ENCODE peak calls at places on chromosomes 16 and 17, in six cellular contexts. M, I, Z, V, K and P are unnamed samples.

GRCh38 chr16:48860341-48860740 is 250.4 kb upstream of the N4BP1 start:
- DNase-seq in M (no peak), I (no peak), Z (no peak), V (no peak), K (no peak), P (no peak)

GRCh38 chr17:35808240-35808961 is 883 bp upstream of the TAF15 start:
- DNase-seq in M (no peak), I (no peak), Z (no peak), V (no peak), K (no peak), P (no peak)

GRCh38 chr17:67993998-67994361 is 2.3 kb downstream of the C17orf58 start:
- DNase-seq in M (peak), I (peak), Z (no peak), V (peak), K (no peak), P (no peak)

GRCh38 chr17:6471531-6472465 is 27.5 kb downstream of the PIMREG start:
- DNase-seq in M (no peak), I (no peak), Z (no peak), V (no peak), K (peak), P (no peak)

GRCh38 chr16:50478773-50479149 is 69.4 kb upstream of the NKD1 start:
- DNase-seq in M (no peak), I (no peak), Z (no peak), V (no peak), K (no peak), P (no peak)

GRCh38 chr17:46943511-46944393 is 20.8 kb downstream of the GOSR2 start:
- DNase-seq in M (peak), I (no peak), Z (no peak), V (no peak), K (no peak), P (no peak)

GRCh38 chr16:56742030-56742984 is 12.4 kb downstream of the NUP93 start:
- DNase-seq in M (no peak), I (no peak), Z (no peak), V (no peak), K (peak), P (no peak)

GRCh38 chr17:80474933-80475915 is 1.2 kb downstream of the NPTX1 start:
- DNase-seq in M (peak), I (no peak), Z (no peak), V (no peak), K (no peak), P (no peak)

GRCh38 chr17:66860204-66860603 is 25.3 kb downstream of the CACNG5 start:
- DNase-seq in M (no peak), I (no peak), Z (no peak), V (no peak), K (no peak), P (no peak)

GRCh38 chr17:49260922-49261291 is 30.3 kb upstream of the PHOSPHO1 start:
- DNase-seq in M (no peak), I (no peak), Z (no peak), V (no peak), K (no peak), P (no peak)

GRCh38 chr17:7404737-7405412 is 978 bp upstream of the TMEM256 start:
- DNase-seq in M (peak), I (peak), Z (no peak), V (peak), K (no peak), P (no peak)

GRCh38 chr17:28574536-28574935 is 2.2 kb downstream of the ALDOC start:
- DNase-seq in M (no peak), I (no peak), Z (no peak), V (no peak), K (no peak), P (no peak)

GRCh38 chr17:50428831-50429424 is 2.9 kb downstream of the ACSF2 start:
- DNase-seq in M (no peak), I (no peak), Z (no peak), V (no peak), K (no peak), P (no peak)

GRCh38 chr16:50744911-50745310 is 3.0 kb downstream of the CYLD start:
- DNase-seq in M (no peak), I (no peak), Z (no peak), V (no peak), K (no peak), P (no peak)

GRCh38 chr17:64707077-64707591 is 45.0 kb upstream of the SMURF2 start:
- DNase-seq in M (peak), I (no peak), Z (peak), V (no peak), K (peak), P (no peak)